ENCODE peak calls at places on chromosome 15, in ten cellular contexts. Q is heart left ventricle, N is esophagus squamous epithelium, D is HepG2, M is uterus, G is A549, V is adrenal gland, P is transverse colon, O is breast epithelium, A is sigmoid colon. J is an unnamed sample.

GRCh38 chr15:90266061-90266431 is 574 bp downstream of the NGRN start:
- DNase-seq in N (no peak), O (no peak), Q (no peak), D (no peak), P (peak), G (peak), V (peak), M (peak), A (peak), J (peak)

GRCh38 chr15:76431936-76432335 is 95.4 kb downstream of the ISL2 start:
- DNase-seq in O (no peak), G (no peak), A (no peak), M (no peak), P (no peak), D (no peak), Q (peak), N (no peak), V (no peak), J (no peak)

GRCh38 chr15:101328001-101328400 is 33.0 kb upstream of the SNRPA1 start:
- DNase-seq in Q (no peak), A (no peak), D (no peak), O (no peak), G (no peak), M (no peak), P (no peak), V (no peak), N (no peak), J (no peak)

GRCh38 chr15:76312540-76313174 is 1.4 kb upstream of the ETFA start:
- DNase-seq in O (no peak), A (no peak), D (peak), P (no peak), V (no peak), N (no peak), M (no peak), G (peak), Q (no peak), J (no peak)

GRCh38 chr15:99970891-99971330 is 237.7 kb upstream of the LYSMD4 start:
- DNase-seq in M (no peak), P (no peak), Q (no peak), O (no peak), N (no peak), A (peak), D (no peak), V (no peak), G (no peak), J (no peak)

GRCh38 chr15:34262362-34262761 is 37.5 kb downstream of the EMC4 start:
- DNase-seq in A (no peak), G (no peak), Q (no peak), M (no peak), O (no peak), V (no peak), P (no peak), N (no peak), D (no peak), J (no peak)

GRCh38 chr15:42344763-42345162 is 14.5 kb upstream of the CAPN3 start:
- DNase-seq in V (no peak), G (no peak), Q (no peak), M (no peak), D (no peak), P (no peak), O (no peak), N (no peak), A (no peak), J (no peak)

GRCh38 chr15:44705981-44706380 is 5.1 kb downstream of the PATL2 start:
- DNase-seq in M (no peak), O (no peak), A (no peak), V (no peak), D (no peak), G (no peak), N (no peak), P (no peak), Q (no peak), J (no peak)

GRCh38 chr15:68471552-68471951 is 39.6 kb upstream of the ITGA11 start:
- DNase-seq in M (no peak), O (no peak), V (no peak), D (no peak), A (no peak), G (no peak), N (no peak), P (no peak), Q (no peak), J (no peak)

GRCh38 chr15:91655891-91656290 is 197.6 kb upstream of the SLCO3A1 start:
- DNase-seq in Q (no peak), N (no peak), P (no peak), V (no peak), D (no peak), M (no peak), G (no peak), A (no peak), O (no peak), J (no peak)

GRCh38 chr15:85482896-85483295 is 102.5 kb downstream of the AKAP13 start:
- DNase-seq in A (no peak), G (peak), D (no peak), V (no peak), Q (no peak), N (no peak), M (no peak), P (no peak), O (no peak), J (no peak)

GRCh38 chr15:99085413-99086326 is 19.2 kb upstream of the SYNM start:
- DNase-seq in D (no peak), M (no peak), V (no peak), O (peak), N (no peak), P (no peak), A (no peak), Q (no peak), G (no peak), J (no peak)

GRCh38 chr15:37516628-37517027 is 416.3 kb upstream of the MEIS2 start:
- DNase-seq in A (no peak), O (no peak), D (no peak), M (no peak), V (no peak), Q (no peak), G (no peak), N (no peak), P (no peak), J (no peak)

GRCh38 chr15:91407237-91407889 is 307.3 kb downstream of the SV2B start:
- DNase-seq in O (no peak), G (peak), M (no peak), D (no peak), V (no peak), P (no peak), A (no peak), N (no peak), Q (peak), J (no peak)

GRCh38 chr15:76065267-76065666 is 5.5 kb downstream of the TMEM266 start:
- DNase-seq in V (no peak), M (no peak), O (no peak), N (no peak), P (no peak), G (no peak), A (no peak), Q (no peak), D (no peak), J (no peak)

GRCh38 chr15:77002954-77003912 is 8.3 kb downstream of the PSTPIP1 start:
- DNase-seq in P (peak), V (peak), G (no peak), N (peak), D (no peak), A (peak), M (no peak), O (no peak), Q (peak), J (peak)

GRCh38 chr15:65110676-65111292 is 4.2 kb downstream of the UBAP1L start:
- DNase-seq in N (no peak), D (no peak), P (no peak), Q (no peak), M (no peak), G (no peak), V (no peak), A (no peak), O (no peak), J (no peak)

GRCh38 chr15:65115542-65115941 is 542 bp upstream of the UBAP1L start:
- DNase-seq in V (no peak), D (no peak), Q (no peak), O (no peak), G (no peak), M (no peak), N (no peak), A (no peak), P (no peak), J (no peak)

GRCh38 chr15:65115086-65115485 is at the start of gene UBAP1L:
- DNase-seq in Q (no peak), V (no peak), A (no peak), P (no peak), M (no peak), D (no peak), O (no peak), G (no peak), N (no peak), J (no peak)
- H3K27ac ChIP-seq in Q (no peak), V (no peak), A (no peak), P (no peak), M (no peak), D (no peak), O (no peak), G (no peak), N (no peak), J (no peak)

GRCh38 chr15:72237286-72238224 is 6.6 kb upstream of the PKM start:
- DNase-seq in Q (peak), M (peak), N (no peak), O (no peak), A (peak), G (peak), D (peak), V (peak), P (peak), J (peak)
- TF ChIP-seq POLR2A in Q (no peak), M (no peak), N (no peak), O (no peak), A (no peak), G (peak), D (peak), V (peak), P (no peak), J (no peak)

GRCh38 chr15:36175781-36176211 is 403.6 kb upstream of the CDIN1 start:
- DNase-seq in D (no peak), V (no peak), N (no peak), Q (no peak), G (no peak), A (no peak), M (no peak), O (no peak), P (no peak), J (no peak)
- H3K27ac ChIP-seq in D (no peak), V (no peak), N (peak), Q (no peak), G (no peak), A (no peak), M (no peak), O (no peak), P (no peak), J (no peak)

GRCh38 chr15:74959643-74959939 is 3.0 kb upstream of the RPP25 start:
- DNase-seq in N (no peak), V (no peak), D (no peak), Q (no peak), P (no peak), M (no peak), A (no peak), G (no peak), O (no peak), J (no peak)

GRCh38 chr15:74957301-74958035 is 896 bp upstream of the RPP25 start:
- DNase-seq in O (no peak), D (no peak), A (peak), N (no peak), Q (peak), P (peak), G (peak), V (no peak), M (no peak), J (no peak)

GRCh38 chr15:74956648-74957300 is at the start of gene RPP25:
- DNase-seq in O (peak), N (no peak), G (peak), P (peak), A (peak), D (peak), M (peak), Q (peak), V (peak), J (peak)

GRCh38 chr15:74958908-74959642 is 2.5 kb upstream of the RPP25 start:
- DNase-seq in Q (no peak), M (no peak), D (no peak), O (no peak), N (no peak), P (no peak), V (no peak), G (no peak), A (no peak), J (no peak)

GRCh38 chr15:74958320-74958907 is 1.8 kb upstream of the RPP25 start:
- DNase-seq in P (peak), G (peak), M (no peak), N (no peak), A (peak), O (peak), D (peak), Q (peak), V (peak), J (peak)
- TF ChIP-seq POLR2A in P (peak), G (peak), M (no peak), N (no peak), A (no peak), O (no peak), D (no peak), Q (no peak), V (no peak), J (peak)

DNA sequence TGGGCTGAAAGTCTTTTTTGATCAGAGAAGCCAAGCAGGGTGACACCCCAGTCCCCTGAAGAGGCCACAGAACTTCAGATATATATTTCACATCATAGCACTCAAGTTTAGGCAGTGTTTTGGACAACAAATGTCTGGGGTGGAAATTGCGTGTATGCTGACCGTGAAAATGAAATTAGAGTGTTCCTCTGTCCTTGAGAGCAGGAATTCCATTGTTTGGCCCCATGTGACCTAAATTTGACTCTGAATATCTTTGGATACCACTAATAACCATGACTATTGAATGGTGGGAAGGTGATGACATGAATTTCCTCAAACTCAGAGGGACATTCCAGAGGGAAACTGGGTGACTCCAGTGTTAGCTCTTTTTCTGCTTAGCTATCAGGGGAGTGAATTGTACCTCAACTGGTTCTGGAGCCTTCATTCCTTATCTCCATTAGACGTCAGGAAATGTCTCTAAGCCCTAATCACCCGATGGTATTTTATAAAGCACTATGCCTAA is 263.5 kb upstream of the RASGRP1 start:
- DNase-seq in N (no peak), O (no peak), Q (no peak), A (no peak), D (no peak), M (no peak), P (no peak), G (no peak), V (no peak), J (no peak)
- H3K27ac ChIP-seq in N (no peak), O (no peak), Q (no peak), A (no peak), D (no peak), M (no peak), P (no peak), G (no peak), V (no peak), J (no peak)

GRCh38 chr15:33171202-33171601 is 23.3 kb downstream of the FMN1 start:
- DNase-seq in O (no peak), N (no peak), A (no peak), D (no peak), G (no peak), V (no peak), P (no peak), M (no peak), Q (no peak), J (no peak)

GRCh38 chr15:33169625-33170024 is 24.9 kb downstream of the FMN1 start:
- DNase-seq in G (no peak), V (no peak), N (no peak), P (no peak), Q (no peak), D (no peak), A (no peak), O (no peak), M (no peak), J (no peak)

GRCh38 chr15:33168444-33168843 is 26.1 kb downstream of the FMN1 start:
- DNase-seq in D (no peak), V (no peak), A (no peak), M (no peak), Q (no peak), N (no peak), P (no peak), O (no peak), G (no peak), J (no peak)
- TF ChIP-seq POLR2A in D (no peak), V (no peak), A (no peak), M (no peak), Q (no peak), N (no peak), P (no peak), O (no peak), G (no peak), J (no peak)

DNA sequence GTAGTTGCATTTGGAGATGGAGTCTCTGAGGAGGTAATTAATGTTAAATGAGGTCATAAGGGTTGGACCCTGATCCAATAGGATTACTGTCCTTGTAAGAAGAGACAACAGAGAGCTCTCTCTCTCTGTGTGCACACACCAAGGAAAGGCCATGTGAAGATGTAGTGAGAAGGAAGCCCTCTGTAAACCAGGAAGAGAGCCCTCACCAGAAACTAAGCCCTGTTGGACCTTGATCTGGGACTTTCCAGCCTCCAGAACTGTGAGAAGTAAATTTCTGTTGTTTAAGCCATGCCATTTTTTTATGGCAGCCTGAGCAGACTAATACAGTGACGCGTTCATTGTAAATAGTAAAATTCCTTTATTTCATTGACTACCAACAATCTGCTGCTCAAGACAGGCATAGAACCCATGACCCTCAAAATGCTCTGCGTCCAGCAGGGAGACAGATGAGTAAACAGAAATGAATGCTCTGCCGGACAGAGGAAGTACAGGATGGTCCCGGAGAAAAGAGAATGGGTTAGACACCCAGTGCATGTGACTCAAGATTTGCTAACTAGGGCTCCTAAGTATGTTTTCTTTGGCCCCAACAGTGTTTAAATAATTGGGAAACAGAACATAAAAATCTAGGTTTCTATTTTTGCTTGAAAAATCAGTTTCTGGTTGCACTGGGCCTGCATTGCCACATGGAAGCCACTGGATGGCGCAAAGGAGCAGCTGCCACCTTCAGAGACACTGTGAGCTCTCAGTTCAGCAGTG is 37.9 kb upstream of the TNFAIP8L3 start:
- DNase-seq in A (peak), G (peak), O (no peak), V (peak), M (peak), D (peak), N (no peak), P (peak), Q (no peak), J (no peak)
- H3K27ac ChIP-seq in A (peak), G (peak), O (peak), V (no peak), M (peak), D (peak), N (peak), P (peak), Q (no peak), J (peak)